ENCODE peak calls at places on chromosomes 2 and 18, in four cellular contexts. One of them, this sample, is unnamed.
A peak's percentile ranks its signal among the peaks of the same experiment; 100 is the strongest.

GRCh38 chr2:228731517-228731916 is 539.6 kb downstream of the PID1 start:
- DNase-seq in fibroblast of lung: peak; percentile 34
- DNase-seq in gastrocnemius medialis: no peak
- DNase-seq in transverse colon: no peak
- DNase-seq in this sample: no peak

GRCh38 chr2:165505514-165505913 is 36.0 kb downstream of the CSRNP3 start:
- DNase-seq in fibroblast of lung: no peak
- DNase-seq in gastrocnemius medialis: no peak
- DNase-seq in transverse colon: no peak
- DNase-seq in this sample: no peak

GRCh38 chr2:235595420-235596010 is 101.7 kb downstream of the AGAP1 start:
- DNase-seq in fibroblast of lung: peak; percentile 85
- DNase-seq in gastrocnemius medialis: peak; percentile 21
- DNase-seq in transverse colon: peak; percentile 76
- DNase-seq in this sample: peak; percentile 77

GRCh38 chr2:240989451-240990265 is 8.8 kb upstream of the SNED1 start:
- DNase-seq in fibroblast of lung: peak; percentile 32
- DNase-seq in gastrocnemius medialis: peak; percentile 43
- DNase-seq in transverse colon: peak; percentile 39
- DNase-seq in this sample: peak; percentile 24

GRCh38 chr2:235514627-235515363 is 21.0 kb downstream of the AGAP1 start:
- DNase-seq in fibroblast of lung: no peak
- DNase-seq in gastrocnemius medialis: no peak
- DNase-seq in transverse colon: peak; percentile 81
- DNase-seq in this sample: no peak

GRCh38 chr2:109110185-109110584 is 18.8 kb upstream of the SH3RF3 start:
- DNase-seq in fibroblast of lung: no peak
- DNase-seq in gastrocnemius medialis: no peak
- DNase-seq in transverse colon: no peak
- DNase-seq in this sample: no peak

GRCh38 chr18:55878224-55878623 is 290.2 kb upstream of the TCF4 start:
- DNase-seq in fibroblast of lung: no peak
- DNase-seq in gastrocnemius medialis: no peak
- DNase-seq in transverse colon: no peak
- DNase-seq in this sample: no peak

GRCh38 chr18:79644666-79645057 is 34.9 kb upstream of the CTDP1 start:
- DNase-seq in fibroblast of lung: peak; percentile 56
- DNase-seq in gastrocnemius medialis: no peak
- DNase-seq in transverse colon: no peak
- DNase-seq in this sample: no peak

GRCh38 chr18:48531979-48532378 is 6.9 kb upstream of the CTIF start:
- DNase-seq in fibroblast of lung: no peak
- DNase-seq in gastrocnemius medialis: no peak
- DNase-seq in transverse colon: no peak
- DNase-seq in this sample: no peak

GRCh38 chr2:81481242-81481993 is 1176.9 kb upstream of the LRRTM1 start:
- DNase-seq in fibroblast of lung: no peak
- DNase-seq in gastrocnemius medialis: no peak
- DNase-seq in transverse colon: no peak
- DNase-seq in this sample: no peak

GRCh38 chr2:25879133-25879730 is 945 bp upstream of the ASXL2 start:
- DNase-seq in fibroblast of lung: peak; percentile 47
- DNase-seq in gastrocnemius medialis: no peak
- DNase-seq in transverse colon: no peak
- DNase-seq in this sample: no peak

GRCh38 chr2:225429718-225430117 is 30.2 kb downstream of the NYAP2 start:
- DNase-seq in fibroblast of lung: peak; percentile 9
- DNase-seq in gastrocnemius medialis: no peak
- DNase-seq in transverse colon: no peak
- DNase-seq in this sample: no peak

GRCh38 chr2:218859556-218859993 is at the start of gene WNT6:
- DNase-seq in fibroblast of lung: no peak
- DNase-seq in gastrocnemius medialis: no peak
- DNase-seq in transverse colon: no peak
- DNase-seq in this sample: peak; percentile 52

GRCh38 chr2:7044253-7045250 is 127.3 kb downstream of the RNF144A start:
- DNase-seq in fibroblast of lung: peak; percentile 60
- DNase-seq in gastrocnemius medialis: no peak
- DNase-seq in transverse colon: peak; percentile 69
- DNase-seq in this sample: peak; percentile 15

GRCh38 chr18:25144835-25145234 is 207.1 kb downstream of the ZNF521 start:
- DNase-seq in fibroblast of lung: peak; percentile 87
- DNase-seq in gastrocnemius medialis: no peak
- DNase-seq in transverse colon: no peak
- DNase-seq in this sample: no peak

GRCh38 chr2:105052773-105053172 is 14.9 kb downstream of the MRPS9 start:
- DNase-seq in fibroblast of lung: no peak
- DNase-seq in gastrocnemius medialis: no peak
- DNase-seq in transverse colon: peak; percentile 41
- DNase-seq in this sample: peak; percentile 46

GRCh38 chr2:183963609-183964008 is 634.7 kb upstream of the ZNF804A start:
- DNase-seq in fibroblast of lung: no peak
- DNase-seq in gastrocnemius medialis: no peak
- DNase-seq in transverse colon: no peak
- DNase-seq in this sample: no peak

GRCh38 chr18:22932885-22933205 is 283 bp upstream of the RBBP8 start:
- DNase-seq in fibroblast of lung: no peak
- DNase-seq in gastrocnemius medialis: no peak
- DNase-seq in transverse colon: no peak
- DNase-seq in this sample: no peak

GRCh38 chr2:234488913-234489451 is 7.9 kb downstream of the ARL4C start:
- DNase-seq in fibroblast of lung: no peak
- DNase-seq in gastrocnemius medialis: no peak
- DNase-seq in transverse colon: peak; percentile 40
- DNase-seq in this sample: no peak

GRCh38 chr18:32530947-32531651 is 60.4 kb upstream of the GAREM1 start:
- DNase-seq in fibroblast of lung: peak; percentile 43
- DNase-seq in gastrocnemius medialis: no peak
- DNase-seq in transverse colon: no peak
- DNase-seq in this sample: no peak

GRCh38 chr18:69127844-69128486 is 272.7 kb upstream of the DOK6 start:
- DNase-seq in fibroblast of lung: peak; percentile 11
- DNase-seq in gastrocnemius medialis: no peak
- DNase-seq in transverse colon: no peak
- DNase-seq in this sample: no peak

GRCh38 chr2:58195668-58196067 is 45.5 kb downstream of the FANCL start:
- DNase-seq in fibroblast of lung: peak; percentile 68
- DNase-seq in gastrocnemius medialis: no peak
- DNase-seq in transverse colon: no peak
- DNase-seq in this sample: no peak

GRCh38 chr2:152344561-152345195 is 9.7 kb downstream of the FMNL2 start:
- DNase-seq in fibroblast of lung: no peak
- DNase-seq in gastrocnemius medialis: no peak
- DNase-seq in transverse colon: no peak
- DNase-seq in this sample: no peak

DNA sequence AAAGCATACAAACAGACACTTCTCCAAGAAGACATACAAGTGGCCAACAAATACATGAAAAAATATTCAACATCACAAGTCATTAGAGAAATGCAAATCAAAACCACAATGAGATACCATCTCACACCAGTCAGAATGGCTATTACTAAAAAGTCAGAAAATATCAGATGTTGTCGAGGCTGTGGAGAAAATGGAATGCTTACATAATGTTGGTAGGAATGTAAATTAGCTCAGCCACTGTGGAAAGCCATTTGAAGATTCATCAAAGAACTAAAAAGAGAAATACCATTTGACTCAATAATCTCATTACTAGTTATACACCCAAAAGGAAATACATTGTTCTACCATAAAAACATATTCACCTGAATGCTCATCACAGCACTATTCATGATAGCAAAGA is 825.6 kb downstream of the SUCLG1 start:
- DNase-seq in fibroblast of lung: no peak
- DNase-seq in gastrocnemius medialis: no peak
- DNase-seq in transverse colon: no peak
- DNase-seq in this sample: no peak
- H3K9me3 ChIP-seq in fibroblast of lung: no peaks in the 10 kb centered on the region
- H3K9me3 ChIP-seq in gastrocnemius medialis: no peaks in the 10 kb centered on the region
- H3K9me3 ChIP-seq in transverse colon: no peaks in the 10 kb centered on the region
- H3K9me3 ChIP-seq in this sample: no peaks in the 10 kb centered on the region

DNA sequence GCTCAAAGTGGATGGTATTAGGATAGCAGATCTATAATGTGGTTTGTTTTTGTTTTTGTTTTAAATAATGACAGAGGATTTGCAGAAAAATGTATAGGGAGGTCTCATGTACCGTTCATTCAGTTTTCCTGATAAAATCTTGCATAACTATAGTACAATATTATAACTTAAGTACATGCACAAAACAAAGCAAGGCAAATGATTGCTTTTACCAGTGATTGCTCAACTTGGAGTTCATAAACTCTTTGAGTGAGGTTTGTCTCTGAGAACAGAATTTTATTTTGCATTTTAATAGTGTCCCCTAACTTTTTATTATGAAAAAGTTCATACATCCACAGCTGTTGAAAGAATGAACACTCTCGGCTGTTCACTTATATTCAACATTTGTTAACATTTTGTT is 96.6 kb downstream of the MAP4K4 start:
- DNase-seq in fibroblast of lung: peak; percentile 45
- DNase-seq in gastrocnemius medialis: no peak
- DNase-seq in transverse colon: no peak
- DNase-seq in this sample: peak; percentile 65
- H3K4me1 ChIP-seq in fibroblast of lung: peaks cover 12% of the 10 kb centered on the region
- H3K4me1 ChIP-seq in gastrocnemius medialis: peaks cover 30% of the 10 kb centered on the region
- H3K4me1 ChIP-seq in transverse colon: no peaks in the 10 kb centered on the region
- H3K4me1 ChIP-seq in this sample: peaks cover 21% of the 10 kb centered on the region

DNA sequence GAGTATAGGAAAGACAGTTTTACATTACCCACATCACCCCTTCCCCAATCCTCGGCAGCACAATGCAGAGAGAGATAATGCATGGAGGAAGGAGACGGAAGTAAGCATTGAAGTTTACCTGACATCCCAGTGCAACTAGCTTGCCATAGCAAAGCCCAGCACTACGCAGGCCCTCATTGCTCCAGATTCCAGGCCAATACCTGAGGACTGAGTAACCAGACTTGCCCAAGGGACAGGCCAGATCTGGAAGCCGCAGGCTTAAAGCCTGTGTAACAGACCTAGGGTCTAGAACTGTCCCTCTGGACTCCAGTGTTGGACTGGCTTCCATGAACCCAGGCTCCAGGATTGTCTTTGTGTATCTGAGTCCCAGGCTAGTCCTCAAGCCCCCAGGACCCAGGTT is 17.6 kb downstream of the SERPINB4 start:
- DNase-seq in fibroblast of lung: no peak
- DNase-seq in gastrocnemius medialis: no peak
- DNase-seq in transverse colon: no peak
- DNase-seq in this sample: no peak
- H3K9me3 ChIP-seq in fibroblast of lung: no peaks in the 10 kb centered on the region
- H3K9me3 ChIP-seq in gastrocnemius medialis: no peaks in the 10 kb centered on the region
- H3K9me3 ChIP-seq in transverse colon: peaks cover 4% of the 10 kb centered on the region
- H3K9me3 ChIP-seq in this sample: no peaks in the 10 kb centered on the region

GRCh38 chr2:42659601-42660000 is 91.2 kb downstream of the MTA3 start:
- DNase-seq in fibroblast of lung: no peak
- DNase-seq in gastrocnemius medialis: no peak
- DNase-seq in transverse colon: no peak
- DNase-seq in this sample: peak; percentile 71

GRCh38 chr2:42652086-42652485 is 83.7 kb downstream of the MTA3 start:
- DNase-seq in fibroblast of lung: no peak
- DNase-seq in gastrocnemius medialis: no peak
- DNase-seq in transverse colon: no peak
- DNase-seq in this sample: no peak

GRCh38 chr2:42653039-42653438 is 84.6 kb downstream of the MTA3 start:
- DNase-seq in fibroblast of lung: no peak
- DNase-seq in gastrocnemius medialis: no peak
- DNase-seq in transverse colon: no peak
- DNase-seq in this sample: no peak

GRCh38 chr2:42651057-42651456 is 82.6 kb downstream of the MTA3 start:
- DNase-seq in fibroblast of lung: peak; percentile 33
- DNase-seq in gastrocnemius medialis: no peak
- DNase-seq in transverse colon: no peak
- DNase-seq in this sample: no peak

DNA sequence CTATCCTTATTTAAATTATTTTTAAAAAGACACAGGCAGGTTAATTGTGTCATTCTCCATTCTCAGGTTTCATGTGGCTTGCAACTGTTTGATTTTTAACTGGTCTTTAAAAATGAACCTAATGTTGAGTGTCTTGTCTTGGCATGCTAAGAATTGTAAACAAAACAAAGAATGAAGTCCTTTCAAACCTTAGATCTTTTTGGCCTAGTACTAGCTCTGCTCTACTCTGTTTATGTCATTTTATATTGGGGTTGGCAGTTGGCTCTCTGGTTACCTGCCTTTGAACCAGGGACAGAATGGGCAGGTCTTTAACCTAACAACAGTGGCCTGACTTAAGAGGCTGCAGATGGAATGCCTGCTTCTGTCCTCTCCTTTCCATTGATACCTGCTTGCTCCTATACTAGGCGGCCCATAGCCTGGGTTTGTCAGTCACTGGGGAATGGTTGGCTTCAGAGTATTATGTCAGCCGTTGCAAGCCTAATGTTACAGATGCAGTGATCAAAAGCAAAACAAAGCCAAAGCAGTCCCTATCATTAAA is 85.5 kb downstream of the MTA3 start:
- DNase-seq in fibroblast of lung: no peak
- DNase-seq in gastrocnemius medialis: no peak
- DNase-seq in transverse colon: no peak
- DNase-seq in this sample: no peak
- H3K4me1 ChIP-seq in fibroblast of lung: no peaks in the 10 kb centered on the region
- H3K4me1 ChIP-seq in gastrocnemius medialis: no peaks in the 10 kb centered on the region
- H3K4me1 ChIP-seq in transverse colon: no peaks in the 10 kb centered on the region
- H3K4me1 ChIP-seq in this sample: peaks cover 31% of the 10 kb centered on the region

GRCh38 chr2:168611091-168611490 is 155.0 kb downstream of the CERS6 start:
- DNase-seq in fibroblast of lung: no peak
- DNase-seq in gastrocnemius medialis: no peak
- DNase-seq in transverse colon: no peak
- DNase-seq in this sample: no peak
- H3K9me3 ChIP-seq in fibroblast of lung: no peaks in the 10 kb centered on the region
- H3K9me3 ChIP-seq in gastrocnemius medialis: no peaks in the 10 kb centered on the region
- H3K9me3 ChIP-seq in transverse colon: peaks cover under 1% of the 10 kb centered on the region
- H3K9me3 ChIP-seq in this sample: no peaks in the 10 kb centered on the region

GRCh38 chr2:160390544-160391258 is 102.9 kb downstream of the RBMS1 start:
- DNase-seq in fibroblast of lung: peak; percentile 75
- DNase-seq in gastrocnemius medialis: no peak
- DNase-seq in transverse colon: no peak
- DNase-seq in this sample: no peak
- H3K4me1 ChIP-seq in fibroblast of lung: peaks cover 47% of the 10 kb centered on the region
- H3K4me1 ChIP-seq in gastrocnemius medialis: peaks cover 48% of the 10 kb centered on the region
- H3K4me1 ChIP-seq in transverse colon: peaks cover 18% of the 10 kb centered on the region
- H3K4me1 ChIP-seq in this sample: peaks cover 10% of the 10 kb centered on the region

DNA sequence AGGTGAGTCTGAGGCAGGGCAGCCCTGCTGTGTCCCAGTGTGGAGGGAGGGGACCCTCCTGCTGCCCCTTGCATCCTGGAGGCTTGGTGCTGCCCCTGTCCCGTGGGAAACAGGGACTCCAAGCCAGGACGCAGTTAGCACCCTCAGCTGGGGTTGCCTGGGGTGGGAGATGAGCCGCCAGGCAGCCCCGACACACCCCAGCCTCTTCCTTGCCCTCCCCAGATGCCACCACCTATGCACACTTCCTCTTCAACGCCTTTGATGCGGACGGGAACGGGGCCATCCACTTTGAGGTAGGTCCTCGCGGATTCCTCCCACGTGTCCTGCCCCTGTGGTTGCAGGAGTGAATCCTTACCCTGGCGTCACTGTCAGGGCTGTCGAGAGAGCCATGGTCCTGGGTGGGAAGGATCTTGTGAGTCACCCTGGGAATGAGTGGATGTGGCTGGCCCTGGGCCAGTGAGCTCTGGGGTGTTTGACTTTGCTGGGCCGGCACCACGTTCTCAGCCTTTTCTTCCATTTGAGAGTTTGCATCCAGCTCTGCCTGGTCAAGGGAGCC is 27.5 kb upstream of the FAHD2A start:
- DNase-seq in fibroblast of lung: peak; percentile 25
- DNase-seq in gastrocnemius medialis: no peak
- DNase-seq in transverse colon: no peak
- DNase-seq in this sample: no peak
- H3K9me3 ChIP-seq in fibroblast of lung: no peaks in the 10 kb centered on the region
- H3K9me3 ChIP-seq in gastrocnemius medialis: no peaks in the 10 kb centered on the region
- H3K9me3 ChIP-seq in transverse colon: no peaks in the 10 kb centered on the region
- H3K9me3 ChIP-seq in this sample: no peaks in the 10 kb centered on the region

This sample was measured in HAP-1.